ENCODE peak calls at places on chromosomes 11 and 22, in eight cellular contexts. H is mammary epithelial cell; A is mesothelial cell of epicardium; B is endothelial cell; C is pancreas; X is activated CD8-positive, alpha-beta memory T cell treated with anti-CD3 and anti-CD28 coated beads for 4 hours; P is EL; U is NCI-H2081. M is an unnamed sample.
A peak's percentile ranks its signal among the peaks of the same experiment; 100 is the strongest.

GRCh38 chr11:82929121-82929520 is 27.6 kb downstream of the DDIAS start:
- DNase-seq in P (no peak), B (no peak), X (no peak), U (no peak), A (no peak), H (no peak), C (no peak), M (no peak)

GRCh38 chr11:65643971-65644370 is 6.1 kb downstream of the SIPA1 start:
- DNase-seq in P (no peak), C (no peak), H (peak; percentile 50), X (no peak), U (no peak), B (no peak), A (no peak), M (no peak)

GRCh38 chr11:103086461-103086860 is 5.5 kb downstream of the DCUN1D5 start:
- DNase-seq in H (no peak), C (no peak), P (peak; percentile 9), B (no peak), A (no peak), U (no peak), X (no peak), M (no peak)

GRCh38 chr22:30116362-30117117 is 36.3 kb downstream of the HORMAD2 start:
- DNase-seq in P (peak; percentile 75), U (no peak), H (peak; percentile 76), X (no peak), C (no peak), B (no peak), A (no peak), M (no peak)

GRCh38 chr11:131710511-131710910 is 340.1 kb downstream of the NTM start:
- DNase-seq in H (peak; percentile 82), C (no peak), A (no peak), B (no peak), X (no peak), P (no peak), U (no peak), M (no peak)

GRCh38 chr11:12164061-12165014 is 53.9 kb downstream of the MICAL2 start:
- DNase-seq in P (peak; percentile 88), A (no peak), B (no peak), X (no peak), C (no peak), U (no peak), H (peak; percentile 99), M (no peak)

GRCh38 chr22:43110927-43111623 is 525 bp downstream of the BIK start:
- DNase-seq in P (no peak), X (no peak), A (no peak), H (peak; percentile 33), C (peak; percentile 90), U (no peak), B (no peak), M (peak; percentile 57)

GRCh38 chr11:76801736-76802135 is 18.6 kb downstream of the TSKU start:
- DNase-seq in C (no peak), H (no peak), U (no peak), P (no peak), X (no peak), A (no peak), B (no peak), M (no peak)

GRCh38 chr22:49627217-49628181 is 200.2 kb downstream of the BRD1 start:
- DNase-seq in H (no peak), X (no peak), U (no peak), P (no peak), C (no peak), B (no peak), A (no peak), M (no peak)

GRCh38 chr22:24953294-24954113 is 988 bp downstream of the KIAA1671 start:
- DNase-seq in P (no peak), B (no peak), C (peak; percentile 82), H (no peak), U (no peak), A (no peak), X (no peak), M (no peak)

GRCh38 chr22:41555325-41555724 is 5.5 kb upstream of the CSDC2 start:
- DNase-seq in B (no peak), U (no peak), C (no peak), X (no peak), H (no peak), A (no peak), P (no peak), M (no peak)

M was measured in CD4-positive, CD25-positive, alpha-beta regulatory T cell.